ENCODE peak calls at places on chromosomes 6 and 20, in ten cellular contexts. I is stomach, K is esophagus muscularis mucosa, L is endothelial cell of umbilical vein, Q is Panc1, W is HCT116, F is SK-N-SH, Z is prostate gland, S is breast epithelium, H is spleen. D is an unnamed sample. For H3K4me1, the result is how much of the 10 kb centered on the place peaks cover.

GRCh38 chr6:5214570-5215052 is 46.1 kb downstream of the LYRM4 start:
- DNase-seq in I (no peak), K (no peak), L (peak), Q (no peak), W (peak), F (peak), Z (peak), S (no peak), H (no peak), D (peak)

GRCh38 chr6:37283268-37283667 is 25.3 kb upstream of the TMEM217 start:
- DNase-seq in I (no peak), K (no peak), L (no peak), Q (no peak), W (no peak), F (no peak), Z (no peak), S (no peak), H (no peak), D (no peak)

GRCh38 chr20:10716855-10717254 is 43.1 kb upstream of the JAG1 start:
- DNase-seq in I (no peak), K (no peak), L (peak), Q (no peak), W (no peak), F (no peak), Z (no peak), S (no peak), H (no peak), D (no peak)

GRCh38 chr6:41659935-41660334 is 21.7 kb downstream of the MDFI start:
- DNase-seq in I (no peak), K (no peak), L (no peak), Q (no peak), W (no peak), F (no peak), Z (no peak), S (no peak), H (peak), D (no peak)

GRCh38 chr6:41522780-41523548 is 23.2 kb upstream of the FOXP4 start:
- DNase-seq in I (no peak), K (no peak), L (no peak), Q (no peak), W (no peak), F (no peak), Z (no peak), S (no peak), H (no peak), D (peak)

GRCh38 chr20:48202334-48202733 is 417.1 kb upstream of the SULF2 start:
- DNase-seq in I (no peak), K (no peak), L (no peak), Q (no peak), W (no peak), F (no peak), Z (no peak), S (no peak), H (peak), D (no peak)

GRCh38 chr20:53995949-53996348 is 74.4 kb downstream of the BCAS1 start:
- DNase-seq in I (no peak), K (no peak), L (no peak), Q (no peak), W (no peak), F (no peak), Z (no peak), S (no peak), H (no peak), D (no peak)

GRCh38 chr6:3848380-3848779 is 793 bp upstream of the FAM50B start:
- DNase-seq in I (no peak), K (no peak), L (no peak), Q (no peak), W (no peak), F (no peak), Z (no peak), S (peak), H (no peak), D (peak)

GRCh38 chr6:18327621-18328548 is 59.3 kb upstream of the RNF144B start:
- DNase-seq in I (peak), K (no peak), L (peak), Q (no peak), W (no peak), F (no peak), Z (peak), S (no peak), H (peak), D (no peak)

GRCh38 chr6:80523531-80523970 is 417.1 kb downstream of the BCKDHB start:
- DNase-seq in I (no peak), K (no peak), L (peak), Q (no peak), W (no peak), F (no peak), Z (no peak), S (no peak), H (peak), D (peak)

GRCh38 chr6:63764318-63764916 is 128.8 kb downstream of the PHF3 start:
- DNase-seq in I (no peak), K (no peak), L (peak), Q (peak), W (peak), F (no peak), Z (no peak), S (no peak), H (no peak), D (no peak)

GRCh38 chr6:127971945-127972391 is 71.1 kb upstream of the THEMIS start:
- DNase-seq in I (no peak), K (no peak), L (peak), Q (peak), W (no peak), F (no peak), Z (no peak), S (no peak), H (no peak), D (no peak)

GRCh38 chr6:9250852-9251251 is 815.5 kb upstream of the SLC35B3 start:
- DNase-seq in I (peak), K (no peak), L (peak), Q (peak), W (peak), F (peak), Z (peak), S (peak), H (no peak), D (peak)

GRCh38 chr6:106422551-106422950 is 62.0 kb downstream of the CRYBG1 start:
- DNase-seq in I (no peak), K (no peak), L (no peak), Q (no peak), W (no peak), F (no peak), Z (no peak), S (no peak), H (no peak), D (no peak)

GRCh38 chr6:54813901-54814300 is 32.7 kb upstream of the FAM83B start:
- DNase-seq in I (no peak), K (no peak), L (no peak), Q (no peak), W (no peak), F (no peak), Z (no peak), S (no peak), H (no peak), D (no peak)

GRCh38 chr6:16239798-16240123 is 1.4 kb downstream of the GMPR start:
- DNase-seq in I (no peak), K (no peak), L (no peak), Q (no peak), W (peak), F (no peak), Z (no peak), S (no peak), H (no peak), D (no peak)

GRCh38 chr6:25006565-25007001 is 70.8 kb upstream of the RIPOR2 start:
- DNase-seq in I (peak), K (no peak), L (peak), Q (no peak), W (peak), F (no peak), Z (peak), S (peak), H (peak), D (peak)

GRCh38 chr6:89494131-89494793 is 61.3 kb downstream of the ANKRD6 start:
- DNase-seq in I (no peak), K (no peak), L (no peak), Q (no peak), W (no peak), F (no peak), Z (no peak), S (no peak), H (no peak), D (no peak)

GRCh38 chr6:107716688-107717089 is 107.4 kb downstream of the SCML4 start:
- DNase-seq in I (no peak), K (no peak), L (no peak), Q (no peak), W (peak), F (peak), Z (no peak), S (no peak), H (peak), D (peak)

GRCh38 chr6:91713911-91714310 is 1127.0 kb upstream of the MAP3K7 start:
- DNase-seq in I (no peak), K (no peak), L (no peak), Q (no peak), W (no peak), F (no peak), Z (no peak), S (no peak), H (no peak), D (no peak)

DNA sequence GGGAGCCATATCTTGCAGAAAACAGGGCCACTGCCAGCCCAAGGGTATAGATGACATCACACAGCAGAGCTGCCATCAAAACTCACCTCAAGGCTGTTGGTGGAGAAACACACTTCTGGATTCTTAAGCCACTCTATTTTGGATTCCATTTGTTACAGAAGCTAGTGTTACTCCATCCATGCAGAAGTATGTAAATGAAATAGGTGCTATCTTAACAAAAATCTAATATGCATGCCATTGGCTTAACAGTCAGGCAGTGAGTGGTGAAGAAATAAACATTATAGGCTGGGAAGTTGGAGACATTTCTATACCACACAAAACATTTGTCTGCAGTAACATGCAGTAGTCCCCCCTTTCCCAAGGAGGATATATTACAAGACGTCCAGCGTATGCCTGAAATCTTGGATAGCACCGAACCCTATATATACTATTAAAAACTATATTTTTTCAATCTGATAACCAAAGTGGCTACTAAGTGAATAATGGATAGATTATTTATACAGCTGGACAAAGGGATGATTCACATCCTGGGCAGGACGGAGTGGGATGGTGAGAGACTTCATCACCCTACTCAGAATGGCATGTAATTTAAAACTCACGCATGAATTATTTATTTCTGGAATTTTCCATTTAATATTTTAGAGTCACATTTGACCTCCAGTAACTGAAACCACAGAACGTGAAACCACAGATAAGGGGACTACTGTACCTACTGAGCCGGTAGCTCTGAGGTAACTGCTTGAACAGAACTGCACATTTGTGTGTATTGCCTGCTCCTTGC is 160.0 kb upstream of the PLN start:
- DNase-seq in I (no peak), K (no peak), L (peak), Q (peak), W (peak), F (no peak), Z (no peak), S (no peak), H (no peak), D (no peak)
- TF ChIP-seq POLR2AphosphoS5 in I (no peak), K (no peak), L (peak), Q (no peak), W (no peak), F (peak), Z (no peak), S (no peak), H (no peak), D (no peak)

GRCh38 chr6:30829639-30830250 is 54.6 kb upstream of the DDR1 start:
- DNase-seq in I (no peak), K (no peak), L (no peak), Q (no peak), W (no peak), F (no peak), Z (no peak), S (no peak), H (no peak), D (no peak)
- H3K4me1 ChIP-seq in I (under half), K (under half), L (under half), Q (under half), W (under half), F (under half), Z (under half), S (under half), H (half or more), D (under half)

GRCh38 chr6:44251576-44252524 is 4.9 kb downstream of the HSP90AB1 start:
- DNase-seq in I (no peak), K (no peak), L (no peak), Q (no peak), W (no peak), F (no peak), Z (no peak), S (no peak), H (peak), D (no peak)
- TF ChIP-seq POLR2AphosphoS5 in I (no peak), K (no peak), L (no peak), Q (no peak), W (no peak), F (peak), Z (no peak), S (no peak), H (no peak), D (no peak)

GRCh38 chr6:7910298-7910653 is 312 bp downstream of the TXNDC5 start:
- DNase-seq in I (no peak), K (no peak), L (no peak), Q (no peak), W (no peak), F (no peak), Z (no peak), S (no peak), H (peak), D (no peak)
- H3K4me1 ChIP-seq in I (under half), K (under half), L (under half), Q (under half), W (under half), F (under half), Z (under half), S (under half), H (half or more), D (under half)